ENCODE peak calls at places on chromosomes 1 and 21, in seven cellular contexts. Y, E, A, Z, C, I and M are unnamed samples.

GRCh38 chr1:158180741-158181576 is at the start of gene CD1D:
- DNase-seq in Y (no peak), Z (peak; percentile 38), E (no peak), C (peak; percentile 61), A (no peak), I (no peak), M (peak; percentile 73)

GRCh38 chr1:35564037-35564883 is 6.7 kb downstream of the NCDN start:
- DNase-seq in Z (peak; percentile 80), C (peak; percentile 77), E (no peak), A (peak; percentile 78), I (peak; percentile 93), Y (peak; percentile 88), M (peak; percentile 93)

GRCh38 chr1:151773698-151774097 is 10.4 kb upstream of the MRPL9 start:
- DNase-seq in Y (no peak), Z (no peak), A (peak; percentile 72), E (no peak), I (no peak), C (no peak), M (no peak)

GRCh38 chr1:210222288-210223006 is 10.1 kb upstream of the SERTAD4 start:
- DNase-seq in C (no peak), Y (peak; percentile 65), E (no peak), A (no peak), I (no peak), Z (peak; percentile 59), M (no peak)

GRCh38 chr21:41678016-41678935 is 88.6 kb downstream of the RIPK4 start:
- DNase-seq in Y (peak; percentile 87), C (no peak), I (no peak), E (no peak), Z (peak; percentile 80), A (peak; percentile 8), M (peak; percentile 76)

GRCh38 chr1:56200446-56200845 is 378.9 kb downstream of the PLPP3 start:
- DNase-seq in E (no peak), Z (no peak), I (no peak), A (peak; percentile 46), C (no peak), Y (no peak), M (no peak)

GRCh38 chr1:168636200-168636599 is 59.8 kb downstream of the XCL1 start:
- DNase-seq in A (no peak), Z (no peak), C (no peak), E (no peak), Y (no peak), I (no peak), M (no peak)

GRCh38 chr21:20024727-20025126 is 973.5 kb upstream of the NCAM2 start:
- DNase-seq in I (no peak), A (no peak), E (no peak), C (no peak), Z (no peak), Y (no peak), M (no peak)

GRCh38 chr1:201461193-201461657 is 7.8 kb downstream of the PHLDA3 start:
- DNase-seq in C (peak; percentile 79), A (peak; percentile 98), I (no peak), Z (peak; percentile 47), Y (peak; percentile 61), E (no peak), M (no peak)

GRCh38 chr1:235057385-235058306 is 71.0 kb downstream of the TOMM20 start:
- DNase-seq in A (no peak), Y (no peak), Z (no peak), E (no peak), C (no peak), I (no peak), M (no peak)

GRCh38 chr1:15531003-15531402 is 4.4 kb downstream of the DNAJC16 start:
- DNase-seq in Z (no peak), Y (no peak), E (no peak), A (no peak), C (no peak), I (no peak), M (no peak)

GRCh38 chr1:28506907-28507246 is 1.0 kb downstream of the RCC1 start:
- DNase-seq in Z (no peak), I (no peak), C (no peak), Y (no peak), E (no peak), A (no peak), M (no peak)

GRCh38 chr1:28507247-28507645 is 1.4 kb downstream of the RCC1 start:
- DNase-seq in Z (no peak), E (no peak), C (no peak), I (no peak), Y (no peak), A (no peak), M (no peak)

GRCh38 chr1:28507646-28508434 is 2.0 kb downstream of the RCC1 start:
- DNase-seq in C (no peak), E (no peak), I (no peak), A (no peak), Y (no peak), Z (no peak), M (no peak)

GRCh38 chr1:28509705-28510349 is 4.0 kb downstream of the RCC1 start:
- DNase-seq in A (no peak), E (no peak), Z (no peak), I (no peak), C (no peak), Y (no peak), M (no peak)

GRCh38 chr1:28508435-28508754 is 2.6 kb downstream of the RCC1 start:
- DNase-seq in A (no peak), E (no peak), C (no peak), Z (no peak), Y (no peak), I (no peak), M (no peak)
- TF ChIP-seq POLR2A in A (no peak), E (peak; percentile 48), C (no peak), Z (no peak), Y (no peak), I (no peak), M (no peak)

DNA sequence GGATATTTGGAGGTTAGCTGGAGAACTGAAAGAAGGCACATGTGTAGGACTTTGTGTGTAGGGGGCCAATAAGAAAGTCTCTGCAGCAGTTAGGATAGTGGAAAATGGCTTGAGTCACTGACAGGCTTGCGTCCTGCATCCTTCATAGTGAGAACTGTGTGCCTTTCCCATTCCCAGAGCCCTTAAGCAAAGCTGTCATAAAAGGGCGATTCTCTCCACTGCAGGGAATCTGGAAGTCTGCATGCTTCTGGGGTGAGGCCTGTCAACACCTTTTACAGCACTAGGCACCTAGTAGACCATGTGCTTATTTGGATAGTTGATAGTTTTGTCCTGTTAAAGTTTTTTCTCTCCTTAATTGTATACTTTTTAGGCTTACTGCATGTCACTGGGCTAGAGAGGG is 39.4 kb upstream of the MACF1 start:
- DNase-seq in C (no peak), A (no peak), Y (no peak), Z (no peak), E (no peak), I (no peak), M (no peak)
- H3K27ac ChIP-seq in C (peak overlapping the region; percentile 8), A (peak overlapping the region; percentile 12), Y (peak overlapping the region; percentile 39), Z (peak overlapping the region; percentile 8), E (no peak overlapping the region), I (no peak overlapping the region), M (no peak overlapping the region)

DNA sequence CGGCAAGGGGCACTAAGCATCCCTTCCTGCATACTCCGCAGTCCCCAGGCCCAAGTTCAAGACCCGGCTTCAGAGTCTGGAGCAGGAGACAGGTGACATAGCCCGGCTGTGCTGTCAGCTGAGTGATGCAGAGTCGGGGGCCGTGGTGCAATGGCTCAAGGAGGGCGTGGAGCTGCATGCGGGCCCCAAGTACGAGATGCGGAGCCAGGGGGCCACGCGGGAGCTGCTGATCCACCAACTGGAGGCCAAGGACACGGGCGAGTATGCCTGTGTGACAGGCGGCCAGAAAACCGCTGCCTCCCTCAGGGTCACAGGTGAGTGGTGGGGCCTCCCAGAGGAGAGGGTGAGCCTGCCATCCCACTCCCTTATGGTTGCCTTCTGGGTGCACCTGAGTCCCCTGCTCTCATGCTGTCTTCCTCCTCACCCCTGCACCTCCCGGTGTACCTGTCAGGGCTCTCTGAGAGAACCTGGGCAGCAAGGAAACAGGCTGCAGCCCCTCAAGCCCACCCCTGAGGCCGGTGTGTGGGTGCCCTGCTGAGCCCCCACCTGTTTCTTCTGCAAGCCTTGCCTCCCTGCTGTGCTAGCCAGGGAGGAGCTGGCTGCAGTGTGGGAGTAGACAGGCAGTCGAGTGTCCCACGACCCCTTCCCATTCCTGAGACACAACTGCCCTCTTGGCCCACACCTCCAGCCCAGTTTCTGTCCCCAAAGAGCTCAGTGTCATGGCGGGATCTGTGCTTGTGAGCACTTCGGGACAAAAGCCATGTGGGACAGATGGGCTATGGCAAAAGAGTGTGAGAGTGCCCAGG is 99.2 kb downstream of the TRIM11 start:
- DNase-seq in A (no peak), I (no peak), Y (peak; percentile 23), C (no peak), E (no peak), Z (no peak), M (peak; percentile 44)
- H3K36me3 ChIP-seq in A (peaks cover 13% of the 10 kb centered on the region), I (peaks cover 25% of the 10 kb centered on the region), Y (peaks cover 22% of the 10 kb centered on the region), C (no peaks in the 10 kb centered on the region), E (no peaks in the 10 kb centered on the region), Z (no peaks in the 10 kb centered on the region), M (no peaks in the 10 kb centered on the region)

GRCh38 chr1:117392776-117393175 is 25.5 kb downstream of the MAN1A2 start:
- DNase-seq in C (no peak), I (no peak), Z (no peak), A (no peak), Y (no peak), E (no peak), M (no peak)

GRCh38 chr1:117401761-117402160 is 34.5 kb downstream of the MAN1A2 start:
- DNase-seq in Y (no peak), E (no peak), Z (no peak), I (no peak), C (no peak), A (no peak), M (no peak)

GRCh38 chr1:117396636-117397035 is 29.4 kb downstream of the MAN1A2 start:
- DNase-seq in Y (no peak), I (no peak), C (no peak), Z (no peak), E (no peak), A (no peak), M (no peak)

GRCh38 chr1:117398957-117399356 is 31.7 kb downstream of the MAN1A2 start:
- DNase-seq in E (no peak), A (no peak), Z (no peak), I (no peak), Y (no peak), C (no peak), M (no peak)

DNA sequence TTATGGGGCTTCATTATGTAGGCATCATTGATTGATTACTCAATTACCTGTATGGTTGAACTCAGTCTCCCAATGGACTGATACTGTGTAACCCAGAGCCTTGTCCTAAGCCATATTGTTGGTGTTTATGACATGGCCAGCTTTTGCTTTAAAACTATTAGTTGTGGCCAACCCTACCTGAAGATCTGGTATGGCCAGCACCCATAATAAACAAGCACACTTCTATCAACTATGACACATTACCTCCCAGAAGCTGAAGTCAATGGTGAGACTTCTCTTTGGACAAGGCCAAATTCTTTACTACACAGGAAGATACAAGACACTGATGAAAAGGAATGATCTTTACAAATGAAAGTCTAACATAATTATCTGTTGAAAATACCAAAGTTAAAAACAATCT is 28.8 kb downstream of the MAN1A2 start:
- DNase-seq in C (no peak), Y (no peak), E (no peak), Z (no peak), A (no peak), I (no peak), M (no peak)
- TF ChIP-seq POLR2A in C (no peak), Y (no peak), E (no peak), Z (no peak), A (no peak), I (no peak), M (no peak)

GRCh38 chr1:33055210-33055991 is 18.7 kb upstream of the AK2 start:
- DNase-seq in E (peak; percentile 15), Z (peak; percentile 77), Y (peak; percentile 59), C (peak; percentile 77), A (peak; percentile 87), I (peak; percentile 64), M (peak; percentile 83)
- H3K27ac ChIP-seq in E (no peak overlapping the region), Z (peak overlapping the region; percentile 79), Y (no peak overlapping the region), C (no peak overlapping the region), A (no peak overlapping the region), I (peak overlapping the region; percentile 25), M (peak overlapping the region; percentile 24)

GRCh38 chr1:157124855-157125254 is 13.3 kb downstream of the ETV3 start:
- DNase-seq in I (no peak), Z (no peak), A (no peak), E (no peak), C (no peak), Y (no peak), M (peak; percentile 40)
- H3K36me3 ChIP-seq in I (peaks cover 72% of the 10 kb centered on the region), Z (peaks cover 16% of the 10 kb centered on the region), A (peaks cover 33% of the 10 kb centered on the region), E (peaks cover 28% of the 10 kb centered on the region), C (no peaks in the 10 kb centered on the region), Y (peaks cover 81% of the 10 kb centered on the region), M (peaks cover 76% of the 10 kb centered on the region)